ENCODE peak calls at places on chromosomes 2 and 18, in seven cellular contexts. One of them, this sample, is unnamed.

GRCh38 chr2:101972621-101973434 is 18.9 kb upstream of the IL1R2 start:
- DNase-seq in Jurkat, Clone E6-1: no peak
- DNase-seq in iris pigment epithelial cell: peak
- DNase-seq in mesendoderm: peak
- DNase-seq in HEK293T: no peak
- DNase-seq in fibroblast of pulmonary artery: peak
- DNase-seq in memory B cell: no peak
- DNase-seq in this sample: no peak

GRCh38 chr2:230153390-230153976 is 66.3 kb downstream of the SP110 start:
- DNase-seq in Jurkat, Clone E6-1: no peak
- DNase-seq in iris pigment epithelial cell: peak
- DNase-seq in mesendoderm: no peak
- DNase-seq in HEK293T: no peak
- DNase-seq in fibroblast of pulmonary artery: no peak
- DNase-seq in memory B cell: no peak
- DNase-seq in this sample: no peak

GRCh38 chr2:238096311-238097011 is 3.7 kb upstream of the ESPNL start:
- DNase-seq in Jurkat, Clone E6-1: no peak
- DNase-seq in iris pigment epithelial cell: no peak
- DNase-seq in mesendoderm: no peak
- DNase-seq in HEK293T: peak
- DNase-seq in fibroblast of pulmonary artery: no peak
- DNase-seq in memory B cell: no peak
- DNase-seq in this sample: peak

GRCh38 chr18:13339653-13340052 is 121.1 kb downstream of the LDLRAD4 start:
- DNase-seq in Jurkat, Clone E6-1: no peak
- DNase-seq in iris pigment epithelial cell: no peak
- DNase-seq in mesendoderm: no peak
- DNase-seq in HEK293T: no peak
- DNase-seq in fibroblast of pulmonary artery: no peak
- DNase-seq in memory B cell: no peak
- DNase-seq in this sample: no peak

GRCh38 chr2:60213865-60214657 is 339.4 kb downstream of the BCL11A start:
- DNase-seq in Jurkat, Clone E6-1: no peak
- DNase-seq in iris pigment epithelial cell: peak
- DNase-seq in mesendoderm: peak
- DNase-seq in HEK293T: no peak
- DNase-seq in fibroblast of pulmonary artery: peak
- DNase-seq in memory B cell: no peak
- DNase-seq in this sample: no peak

GRCh38 chr2:231714639-231715498 is 6.5 kb downstream of the PTMA start:
- DNase-seq in Jurkat, Clone E6-1: peak
- DNase-seq in iris pigment epithelial cell: no peak
- DNase-seq in mesendoderm: peak
- DNase-seq in HEK293T: peak
- DNase-seq in fibroblast of pulmonary artery: peak
- DNase-seq in memory B cell: peak
- DNase-seq in this sample: peak

GRCh38 chr2:27078267-27079194 is at the start of gene EMILIN1:
- DNase-seq in Jurkat, Clone E6-1: no peak
- DNase-seq in iris pigment epithelial cell: peak
- DNase-seq in mesendoderm: peak
- DNase-seq in HEK293T: no peak
- DNase-seq in fibroblast of pulmonary artery: peak
- DNase-seq in memory B cell: no peak
- DNase-seq in this sample: peak

GRCh38 chr2:107684421-107684820 is 142.3 kb upstream of the RGPD4 start:
- DNase-seq in Jurkat, Clone E6-1: no peak
- DNase-seq in iris pigment epithelial cell: no peak
- DNase-seq in mesendoderm: no peak
- DNase-seq in HEK293T: no peak
- DNase-seq in fibroblast of pulmonary artery: no peak
- DNase-seq in memory B cell: no peak
- DNase-seq in this sample: no peak

GRCh38 chr2:236986524-236987330 is 99.0 kb upstream of the COPS8 start:
- DNase-seq in Jurkat, Clone E6-1: no peak
- DNase-seq in iris pigment epithelial cell: no peak
- DNase-seq in mesendoderm: no peak
- DNase-seq in HEK293T: no peak
- DNase-seq in fibroblast of pulmonary artery: no peak
- DNase-seq in memory B cell: no peak
- DNase-seq in this sample: no peak

GRCh38 chr2:45922577-45922988 is 271.1 kb downstream of the PRKCE start:
- DNase-seq in Jurkat, Clone E6-1: peak
- DNase-seq in iris pigment epithelial cell: peak
- DNase-seq in mesendoderm: peak
- DNase-seq in HEK293T: no peak
- DNase-seq in fibroblast of pulmonary artery: peak
- DNase-seq in memory B cell: no peak
- DNase-seq in this sample: no peak

GRCh38 chr2:121260370-121261154 is 24.4 kb downstream of the TFCP2L1 start:
- DNase-seq in Jurkat, Clone E6-1: no peak
- DNase-seq in iris pigment epithelial cell: no peak
- DNase-seq in mesendoderm: no peak
- DNase-seq in HEK293T: no peak
- DNase-seq in fibroblast of pulmonary artery: no peak
- DNase-seq in memory B cell: no peak
- DNase-seq in this sample: no peak

GRCh38 chr2:79971807-79972206 is 332.7 kb downstream of the LRRTM1 start:
- DNase-seq in Jurkat, Clone E6-1: no peak
- DNase-seq in iris pigment epithelial cell: peak
- DNase-seq in mesendoderm: peak
- DNase-seq in HEK293T: no peak
- DNase-seq in fibroblast of pulmonary artery: peak
- DNase-seq in memory B cell: no peak
- DNase-seq in this sample: peak

This sample was measured in GM23338.